ENCODE peak calls at places on chromosome 4, in ten cellular contexts. One of them, this sample, is unnamed.

GRCh38 chr4:75995727-75996126 is 5.0 kb upstream of the SDAD1 start:
- DNase-seq in GM06990: no peak
- DNase-seq in naive thymus-derived CD4-positive, alpha-beta T cell: no peak
- DNase-seq in breast epithelium: no peak
- DNase-seq in WERI-Rb-1: no peak
- DNase-seq in heart right ventricle: no peak
- DNase-seq in heart left ventricle: no peak
- DNase-seq in adipocyte: peak; percentile 91
- DNase-seq in CD4-positive, CD25-positive, alpha-beta regulatory T cell: peak; percentile 59
- DNase-seq in mesendoderm: peak; percentile 65
- DNase-seq in this sample: no peak

GRCh38 chr4:69577245-69577644 is 62.2 kb downstream of the UGT2A2 start:
- DNase-seq in GM06990: no peak
- DNase-seq in WERI-Rb-1: no peak
- DNase-seq in heart right ventricle: no peak
- DNase-seq in adipocyte: no peak
- DNase-seq in heart left ventricle: no peak
- DNase-seq in mesendoderm: no peak
- DNase-seq in breast epithelium: no peak
- DNase-seq in CD4-positive, CD25-positive, alpha-beta regulatory T cell: no peak
- DNase-seq in naive thymus-derived CD4-positive, alpha-beta T cell: no peak
- DNase-seq in this sample: no peak

GRCh38 chr4:45275862-45276261 is 549.5 kb upstream of the GNPDA2 start:
- DNase-seq in heart right ventricle: no peak
- DNase-seq in mesendoderm: no peak
- DNase-seq in WERI-Rb-1: no peak
- DNase-seq in naive thymus-derived CD4-positive, alpha-beta T cell: no peak
- DNase-seq in adipocyte: no peak
- DNase-seq in CD4-positive, CD25-positive, alpha-beta regulatory T cell: no peak
- DNase-seq in heart left ventricle: peak; percentile 37
- DNase-seq in GM06990: no peak
- DNase-seq in breast epithelium: no peak
- DNase-seq in this sample: no peak

GRCh38 chr4:107951551-107951950 is 20.2 kb downstream of the CYP2U1 start:
- DNase-seq in heart left ventricle: no peak
- DNase-seq in GM06990: no peak
- DNase-seq in CD4-positive, CD25-positive, alpha-beta regulatory T cell: no peak
- DNase-seq in WERI-Rb-1: no peak
- DNase-seq in naive thymus-derived CD4-positive, alpha-beta T cell: no peak
- DNase-seq in mesendoderm: no peak
- DNase-seq in heart right ventricle: no peak
- DNase-seq in adipocyte: peak; percentile 77
- DNase-seq in breast epithelium: no peak
- DNase-seq in this sample: no peak

GRCh38 chr4:156705291-156705690 is 266.3 kb downstream of the PDGFC start:
- DNase-seq in CD4-positive, CD25-positive, alpha-beta regulatory T cell: no peak
- DNase-seq in heart left ventricle: no peak
- DNase-seq in GM06990: no peak
- DNase-seq in heart right ventricle: no peak
- DNase-seq in adipocyte: peak; percentile 28
- DNase-seq in breast epithelium: no peak
- DNase-seq in naive thymus-derived CD4-positive, alpha-beta T cell: no peak
- DNase-seq in mesendoderm: no peak
- DNase-seq in WERI-Rb-1: no peak
- DNase-seq in this sample: no peak

GRCh38 chr4:165493359-165493758 is 114.6 kb downstream of the CPE start:
- DNase-seq in breast epithelium: no peak
- DNase-seq in CD4-positive, CD25-positive, alpha-beta regulatory T cell: peak; percentile 43
- DNase-seq in adipocyte: peak; percentile 61
- DNase-seq in heart left ventricle: peak; percentile 83
- DNase-seq in GM06990: peak; percentile 27
- DNase-seq in heart right ventricle: peak; percentile 51
- DNase-seq in mesendoderm: peak; percentile 96
- DNase-seq in WERI-Rb-1: peak; percentile 87
- DNase-seq in naive thymus-derived CD4-positive, alpha-beta T cell: peak; percentile 65
- DNase-seq in this sample: peak; percentile 31

GRCh38 chr4:186749611-186750281 is 26.1 kb upstream of the FAT1 start:
- DNase-seq in naive thymus-derived CD4-positive, alpha-beta T cell: no peak
- DNase-seq in WERI-Rb-1: no peak
- DNase-seq in heart left ventricle: no peak
- DNase-seq in GM06990: no peak
- DNase-seq in heart right ventricle: no peak
- DNase-seq in adipocyte: no peak
- DNase-seq in CD4-positive, CD25-positive, alpha-beta regulatory T cell: no peak
- DNase-seq in mesendoderm: no peak
- DNase-seq in breast epithelium: no peak
- DNase-seq in this sample: no peak

GRCh38 chr4:53273726-53274125 is 92.1 kb downstream of the SCFD2 start:
- DNase-seq in heart right ventricle: no peak
- DNase-seq in naive thymus-derived CD4-positive, alpha-beta T cell: no peak
- DNase-seq in mesendoderm: no peak
- DNase-seq in WERI-Rb-1: no peak
- DNase-seq in heart left ventricle: no peak
- DNase-seq in breast epithelium: no peak
- DNase-seq in adipocyte: peak; percentile 12
- DNase-seq in GM06990: no peak
- DNase-seq in CD4-positive, CD25-positive, alpha-beta regulatory T cell: no peak
- DNase-seq in this sample: no peak

GRCh38 chr4:54265366-54265765 is 36.3 kb downstream of the PDGFRA start:
- DNase-seq in naive thymus-derived CD4-positive, alpha-beta T cell: no peak
- DNase-seq in heart right ventricle: no peak
- DNase-seq in breast epithelium: no peak
- DNase-seq in WERI-Rb-1: no peak
- DNase-seq in adipocyte: no peak
- DNase-seq in CD4-positive, CD25-positive, alpha-beta regulatory T cell: no peak
- DNase-seq in GM06990: no peak
- DNase-seq in heart left ventricle: no peak
- DNase-seq in mesendoderm: no peak
- DNase-seq in this sample: no peak

GRCh38 chr4:105036991-105037390 is 109.7 kb upstream of the TET2 start:
- DNase-seq in WERI-Rb-1: no peak
- DNase-seq in heart right ventricle: no peak
- DNase-seq in GM06990: no peak
- DNase-seq in CD4-positive, CD25-positive, alpha-beta regulatory T cell: no peak
- DNase-seq in mesendoderm: no peak
- DNase-seq in breast epithelium: no peak
- DNase-seq in adipocyte: no peak
- DNase-seq in heart left ventricle: no peak
- DNase-seq in naive thymus-derived CD4-positive, alpha-beta T cell: no peak
- DNase-seq in this sample: no peak

GRCh38 chr4:16082038-16082423 is 1.8 kb downstream of the PROM1 start:
- DNase-seq in CD4-positive, CD25-positive, alpha-beta regulatory T cell: no peak
- DNase-seq in naive thymus-derived CD4-positive, alpha-beta T cell: no peak
- DNase-seq in adipocyte: no peak
- DNase-seq in heart right ventricle: no peak
- DNase-seq in heart left ventricle: no peak
- DNase-seq in breast epithelium: no peak
- DNase-seq in WERI-Rb-1: no peak
- DNase-seq in mesendoderm: peak; percentile 20
- DNase-seq in GM06990: no peak
- DNase-seq in this sample: no peak

GRCh38 chr4:112173593-112174559 is 28.6 kb downstream of the FAM241A start:
- DNase-seq in adipocyte: no peak
- DNase-seq in heart left ventricle: no peak
- DNase-seq in GM06990: no peak
- DNase-seq in mesendoderm: no peak
- DNase-seq in WERI-Rb-1: no peak
- DNase-seq in breast epithelium: no peak
- DNase-seq in heart right ventricle: no peak
- DNase-seq in naive thymus-derived CD4-positive, alpha-beta T cell: no peak
- DNase-seq in CD4-positive, CD25-positive, alpha-beta regulatory T cell: no peak
- DNase-seq in this sample: no peak

GRCh38 chr4:109015413-109015810 is 252.6 kb upstream of the ETNPPL start:
- DNase-seq in CD4-positive, CD25-positive, alpha-beta regulatory T cell: no peak
- DNase-seq in heart right ventricle: no peak
- DNase-seq in naive thymus-derived CD4-positive, alpha-beta T cell: no peak
- DNase-seq in GM06990: no peak
- DNase-seq in adipocyte: no peak
- DNase-seq in mesendoderm: no peak
- DNase-seq in heart left ventricle: no peak
- DNase-seq in breast epithelium: no peak
- DNase-seq in WERI-Rb-1: no peak
- DNase-seq in this sample: no peak

GRCh38 chr4:11428161-11428700 is 463 bp downstream of the HS3ST1 start:
- DNase-seq in breast epithelium: no peak
- DNase-seq in naive thymus-derived CD4-positive, alpha-beta T cell: no peak
- DNase-seq in heart left ventricle: no peak
- DNase-seq in GM06990: peak; percentile 34
- DNase-seq in WERI-Rb-1: no peak
- DNase-seq in adipocyte: no peak
- DNase-seq in heart right ventricle: no peak
- DNase-seq in CD4-positive, CD25-positive, alpha-beta regulatory T cell: no peak
- DNase-seq in mesendoderm: peak; percentile 41
- DNase-seq in this sample: no peak

GRCh38 chr4:127203561-127204260 is 429.0 kb upstream of the INTU start:
- DNase-seq in WERI-Rb-1: no peak
- DNase-seq in mesendoderm: peak; percentile 13
- DNase-seq in heart right ventricle: no peak
- DNase-seq in naive thymus-derived CD4-positive, alpha-beta T cell: no peak
- DNase-seq in adipocyte: peak; percentile 77
- DNase-seq in GM06990: no peak
- DNase-seq in CD4-positive, CD25-positive, alpha-beta regulatory T cell: no peak
- DNase-seq in heart left ventricle: no peak
- DNase-seq in breast epithelium: no peak
- DNase-seq in this sample: no peak

GRCh38 chr4:89724716-89725115 is 112.2 kb downstream of the SNCA start:
- DNase-seq in WERI-Rb-1: no peak
- DNase-seq in heart left ventricle: no peak
- DNase-seq in heart right ventricle: no peak
- DNase-seq in CD4-positive, CD25-positive, alpha-beta regulatory T cell: no peak
- DNase-seq in adipocyte: peak; percentile 71
- DNase-seq in naive thymus-derived CD4-positive, alpha-beta T cell: no peak
- DNase-seq in GM06990: no peak
- DNase-seq in mesendoderm: peak; percentile 53
- DNase-seq in breast epithelium: no peak
- DNase-seq in this sample: no peak

GRCh38 chr4:147950840-147951239 is 219.0 kb downstream of the ARHGAP10 start:
- DNase-seq in naive thymus-derived CD4-positive, alpha-beta T cell: no peak
- DNase-seq in CD4-positive, CD25-positive, alpha-beta regulatory T cell: no peak
- DNase-seq in heart right ventricle: no peak
- DNase-seq in adipocyte: peak; percentile 22
- DNase-seq in breast epithelium: no peak
- DNase-seq in GM06990: no peak
- DNase-seq in mesendoderm: no peak
- DNase-seq in heart left ventricle: no peak
- DNase-seq in WERI-Rb-1: no peak
- DNase-seq in this sample: no peak
- H3K36me3 ChIP-seq in naive thymus-derived CD4-positive, alpha-beta T cell: no peaks in the 10 kb centered on the region
- H3K36me3 ChIP-seq in CD4-positive, CD25-positive, alpha-beta regulatory T cell: peaks cover 3% of the 10 kb centered on the region
- H3K36me3 ChIP-seq in heart right ventricle: peaks cover 49% of the 10 kb centered on the region
- H3K36me3 ChIP-seq in adipocyte: peaks cover 60% of the 10 kb centered on the region
- H3K36me3 ChIP-seq in breast epithelium: no peaks in the 10 kb centered on the region
- H3K36me3 ChIP-seq in GM06990: peaks cover 3% of the 10 kb centered on the region
- H3K36me3 ChIP-seq in mesendoderm: no peaks in the 10 kb centered on the region
- H3K36me3 ChIP-seq in heart left ventricle: peaks cover 46% of the 10 kb centered on the region
- H3K36me3 ChIP-seq in WERI-Rb-1: peaks cover 53% of the 10 kb centered on the region
- H3K36me3 ChIP-seq in this sample: no peaks in the 10 kb centered on the region

GRCh38 chr4:78599931-78600375 is 48.4 kb downstream of the ANXA3 start:
- DNase-seq in breast epithelium: no peak
- DNase-seq in CD4-positive, CD25-positive, alpha-beta regulatory T cell: no peak
- DNase-seq in WERI-Rb-1: no peak
- DNase-seq in naive thymus-derived CD4-positive, alpha-beta T cell: no peak
- DNase-seq in GM06990: no peak
- DNase-seq in heart right ventricle: peak; percentile 34
- DNase-seq in heart left ventricle: no peak
- DNase-seq in adipocyte: no peak
- DNase-seq in mesendoderm: no peak
- DNase-seq in this sample: no peak
- H3K36me3 ChIP-seq in breast epithelium: peaks cover 4% of the 10 kb centered on the region
- H3K36me3 ChIP-seq in CD4-positive, CD25-positive, alpha-beta regulatory T cell: no peaks in the 10 kb centered on the region
- H3K36me3 ChIP-seq in WERI-Rb-1: no peaks in the 10 kb centered on the region
- H3K36me3 ChIP-seq in naive thymus-derived CD4-positive, alpha-beta T cell: no peaks in the 10 kb centered on the region
- H3K36me3 ChIP-seq in GM06990: no peaks in the 10 kb centered on the region
- H3K36me3 ChIP-seq in heart right ventricle: peaks cover 84% of the 10 kb centered on the region
- H3K36me3 ChIP-seq in heart left ventricle: peaks cover 34% of the 10 kb centered on the region
- H3K36me3 ChIP-seq in adipocyte: no peaks in the 10 kb centered on the region
- H3K36me3 ChIP-seq in mesendoderm: no peaks in the 10 kb centered on the region
- H3K36me3 ChIP-seq in this sample: no peaks in the 10 kb centered on the region

GRCh38 chr4:7756561-7757355 is 182.9 kb downstream of the AFAP1 start:
- DNase-seq in breast epithelium: no peak
- DNase-seq in naive thymus-derived CD4-positive, alpha-beta T cell: no peak
- DNase-seq in GM06990: no peak
- DNase-seq in mesendoderm: no peak
- DNase-seq in heart right ventricle: no peak
- DNase-seq in CD4-positive, CD25-positive, alpha-beta regulatory T cell: no peak
- DNase-seq in adipocyte: no peak
- DNase-seq in WERI-Rb-1: no peak
- DNase-seq in heart left ventricle: peak; percentile 36
- DNase-seq in this sample: no peak
- H3K36me3 ChIP-seq in breast epithelium: no peaks in the 10 kb centered on the region
- H3K36me3 ChIP-seq in naive thymus-derived CD4-positive, alpha-beta T cell: no peaks in the 10 kb centered on the region
- H3K36me3 ChIP-seq in GM06990: no peaks in the 10 kb centered on the region
- H3K36me3 ChIP-seq in mesendoderm: no peaks in the 10 kb centered on the region
- H3K36me3 ChIP-seq in heart right ventricle: peaks cover 19% of the 10 kb centered on the region
- H3K36me3 ChIP-seq in CD4-positive, CD25-positive, alpha-beta regulatory T cell: no peaks in the 10 kb centered on the region
- H3K36me3 ChIP-seq in adipocyte: peaks cover 29% of the 10 kb centered on the region
- H3K36me3 ChIP-seq in WERI-Rb-1: peaks cover 5% of the 10 kb centered on the region
- H3K36me3 ChIP-seq in heart left ventricle: peaks cover 16% of the 10 kb centered on the region
- H3K36me3 ChIP-seq in this sample: no peaks in the 10 kb centered on the region

GRCh38 chr4:82461710-82462109 is 31.3 kb downstream of the ENOPH1 start:
- DNase-seq in heart left ventricle: no peak
- DNase-seq in GM06990: no peak
- DNase-seq in naive thymus-derived CD4-positive, alpha-beta T cell: no peak
- DNase-seq in breast epithelium: no peak
- DNase-seq in CD4-positive, CD25-positive, alpha-beta regulatory T cell: no peak
- DNase-seq in adipocyte: no peak
- DNase-seq in heart right ventricle: no peak
- DNase-seq in WERI-Rb-1: no peak
- DNase-seq in mesendoderm: no peak
- DNase-seq in this sample: no peak
- H3K36me3 ChIP-seq in heart left ventricle: peaks cover 48% of the 10 kb centered on the region
- H3K36me3 ChIP-seq in GM06990: peaks cover 9% of the 10 kb centered on the region
- H3K36me3 ChIP-seq in naive thymus-derived CD4-positive, alpha-beta T cell: peaks cover 16% of the 10 kb centered on the region
- H3K36me3 ChIP-seq in breast epithelium: no peaks in the 10 kb centered on the region
- H3K36me3 ChIP-seq in CD4-positive, CD25-positive, alpha-beta regulatory T cell: peaks cover 54% of the 10 kb centered on the region
- H3K36me3 ChIP-seq in adipocyte: peaks cover 37% of the 10 kb centered on the region
- H3K36me3 ChIP-seq in heart right ventricle: peaks cover 50% of the 10 kb centered on the region
- H3K36me3 ChIP-seq in WERI-Rb-1: peaks cover 58% of the 10 kb centered on the region
- H3K36me3 ChIP-seq in mesendoderm: peaks cover 1% of the 10 kb centered on the region
- H3K36me3 ChIP-seq in this sample: peaks cover 23% of the 10 kb centered on the region

DNA sequence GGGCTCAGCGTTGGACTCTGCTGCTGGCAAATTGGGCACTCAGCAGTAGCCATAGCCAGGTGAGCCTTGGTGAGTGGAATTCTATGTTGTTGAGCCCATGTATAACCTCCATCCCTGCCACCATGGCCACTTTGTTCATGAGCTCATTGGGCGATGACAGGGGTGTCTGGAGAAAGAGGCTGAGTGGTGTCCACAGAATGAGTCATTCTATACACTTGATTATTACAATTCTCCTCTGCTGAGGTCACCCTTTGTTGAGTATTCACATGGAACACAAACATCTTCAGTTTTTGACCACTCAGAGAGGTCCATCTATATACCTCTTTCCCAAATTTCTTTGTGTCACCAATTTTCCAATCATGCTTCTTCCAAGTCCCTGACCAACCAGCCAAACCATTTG is 1341.7 kb downstream of the PCDH7 start:
- DNase-seq in naive thymus-derived CD4-positive, alpha-beta T cell: no peak
- DNase-seq in mesendoderm: no peak
- DNase-seq in heart right ventricle: no peak
- DNase-seq in heart left ventricle: peak; percentile 7
- DNase-seq in adipocyte: no peak
- DNase-seq in GM06990: no peak
- DNase-seq in CD4-positive, CD25-positive, alpha-beta regulatory T cell: no peak
- DNase-seq in WERI-Rb-1: no peak
- DNase-seq in breast epithelium: no peak
- DNase-seq in this sample: no peak
- H3K36me3 ChIP-seq in naive thymus-derived CD4-positive, alpha-beta T cell: no peaks in the 10 kb centered on the region
- H3K36me3 ChIP-seq in mesendoderm: no peaks in the 10 kb centered on the region
- H3K36me3 ChIP-seq in heart right ventricle: no peaks in the 10 kb centered on the region
- H3K36me3 ChIP-seq in heart left ventricle: no peaks in the 10 kb centered on the region
- H3K36me3 ChIP-seq in adipocyte: no peaks in the 10 kb centered on the region
- H3K36me3 ChIP-seq in GM06990: no peaks in the 10 kb centered on the region
- H3K36me3 ChIP-seq in CD4-positive, CD25-positive, alpha-beta regulatory T cell: no peaks in the 10 kb centered on the region
- H3K36me3 ChIP-seq in WERI-Rb-1: no peaks in the 10 kb centered on the region
- H3K36me3 ChIP-seq in breast epithelium: no peaks in the 10 kb centered on the region
- H3K36me3 ChIP-seq in this sample: no peaks in the 10 kb centered on the region